ENCODE peak calls at places on chromosomes 11 and 22, in ten cellular contexts. Q, N, P, B, L, K, V, F, Z and C are unnamed samples.

GRCh38 chr11:94020777-94021615 is at the start of gene HEPHL1:
- DNase-seq in B (no peak), K (no peak), V (peak), P (no peak), N (no peak), F (peak), Q (no peak), Z (no peak), L (no peak), C (no peak)

GRCh38 chr11:13126430-13126829 is 117.3 kb downstream of the RASSF10 start:
- DNase-seq in V (peak), B (no peak), Z (no peak), L (no peak), K (peak), N (no peak), Q (no peak), P (no peak), F (no peak), C (no peak)

GRCh38 chr11:64224891-64225607 is 937 bp downstream of the TRPT1 start:
- DNase-seq in N (no peak), Q (no peak), K (no peak), F (no peak), Z (no peak), L (no peak), V (no peak), P (no peak), B (no peak), C (no peak)

GRCh38 chr11:132561937-132562336 is 970.4 kb downstream of the OPCML start:
- DNase-seq in V (no peak), Q (no peak), P (no peak), N (no peak), K (no peak), B (no peak), L (no peak), Z (no peak), F (no peak), C (no peak)

GRCh38 chr11:135033545-135033944 is 621.5 kb upstream of the B3GAT1 start:
- DNase-seq in P (peak), B (no peak), Q (peak), K (no peak), L (no peak), V (no peak), Z (no peak), F (peak), N (peak), C (no peak)

GRCh38 chr11:108340958-108341357 is 118.1 kb downstream of the ATM start:
- DNase-seq in N (no peak), K (no peak), P (no peak), Z (no peak), F (no peak), L (no peak), Q (peak), B (no peak), V (no peak), C (no peak)

GRCh38 chr11:124920870-124921609 is 2.0 kb downstream of the HEPN1 start:
- DNase-seq in K (peak), F (peak), Z (peak), Q (peak), N (peak), V (peak), B (peak), L (peak), P (peak), C (peak)

GRCh38 chr11:94674005-94674491 is 94.1 kb upstream of the AMOTL1 start:
- DNase-seq in Z (no peak), K (no peak), Q (no peak), V (no peak), B (no peak), L (no peak), F (no peak), P (no peak), N (no peak), C (peak)

GRCh38 chr11:35088676-35089075 is 50.3 kb upstream of the CD44 start:
- DNase-seq in N (no peak), L (no peak), V (peak), F (no peak), Z (no peak), K (no peak), B (no peak), P (no peak), Q (no peak), C (no peak)

DNA sequence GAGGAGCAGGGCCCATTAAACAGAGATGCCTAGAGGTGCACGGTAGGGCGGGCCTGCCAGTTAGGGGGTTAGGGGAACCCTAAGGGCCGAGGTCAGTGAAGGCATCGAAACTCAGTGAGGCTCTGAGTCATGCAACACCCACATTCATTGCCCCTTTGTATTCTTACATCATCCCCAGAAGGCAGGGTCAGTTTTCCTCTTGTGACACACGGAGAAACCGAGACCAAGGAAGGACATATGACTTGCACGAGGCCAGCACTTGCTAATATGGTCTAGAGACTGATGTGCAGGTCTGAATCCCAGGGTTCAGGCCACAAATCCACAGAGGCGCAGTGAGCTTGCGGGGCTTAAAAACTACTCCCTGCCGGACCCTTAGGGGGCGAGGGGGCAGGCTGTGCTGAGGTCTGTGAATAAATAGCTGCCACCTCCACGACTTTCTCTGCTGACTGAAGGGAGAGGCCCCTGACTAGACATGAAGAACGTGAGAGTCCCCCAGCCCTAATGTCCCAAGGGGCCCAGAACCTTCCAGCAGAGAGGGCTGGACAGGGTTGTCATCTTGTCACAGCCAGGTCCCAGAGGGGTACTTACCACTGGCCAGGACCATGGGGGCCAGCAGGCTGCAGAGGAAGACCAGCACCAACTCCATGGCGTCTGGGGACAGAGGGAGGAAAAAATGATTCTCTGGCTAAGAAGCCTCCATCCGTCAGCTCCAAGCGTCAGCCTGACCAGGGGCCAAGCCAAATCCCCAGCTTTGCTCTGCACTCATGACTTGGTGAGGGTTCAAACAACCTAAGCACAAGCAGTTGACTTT is 17.8 kb upstream of the FXYD2 start:
- DNase-seq in K (peak), N (no peak), F (no peak), Z (peak), Q (no peak), P (no peak), V (no peak), L (no peak), B (no peak), C (peak)
- TF ChIP-seq CTCF in K (no peak), N (no peak), F (no peak), Z (no peak), Q (no peak), P (no peak), V (no peak), L (no peak), B (no peak), C (no peak)

DNA sequence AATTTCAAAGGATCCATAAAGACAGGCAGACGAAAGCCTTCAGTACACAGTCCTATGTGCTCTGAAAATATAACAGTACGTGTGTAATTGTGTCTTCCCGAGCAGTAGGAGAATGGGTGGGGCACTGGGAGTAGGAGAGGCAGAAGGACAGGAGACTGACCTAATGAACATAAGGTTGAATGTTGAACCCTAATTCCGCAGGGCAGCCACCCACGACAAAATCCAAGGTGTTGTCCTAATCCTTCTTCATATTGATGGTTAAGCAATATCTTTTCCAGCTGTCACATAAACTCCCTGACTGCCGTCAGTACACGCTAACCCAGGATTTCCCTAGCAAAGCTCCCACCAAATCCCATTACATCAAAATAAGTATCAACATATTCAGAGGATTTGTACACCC is 34.5 kb downstream of the SPATA19 start:
- DNase-seq in V (no peak), K (no peak), P (no peak), B (no peak), Z (no peak), N (no peak), Q (no peak), F (no peak), L (no peak), C (no peak)
- TF ChIP-seq CTCF in V (no peak), K (no peak), P (no peak), B (no peak), Z (no peak), N (no peak), Q (no peak), F (no peak), L (no peak), C (no peak)

DNA sequence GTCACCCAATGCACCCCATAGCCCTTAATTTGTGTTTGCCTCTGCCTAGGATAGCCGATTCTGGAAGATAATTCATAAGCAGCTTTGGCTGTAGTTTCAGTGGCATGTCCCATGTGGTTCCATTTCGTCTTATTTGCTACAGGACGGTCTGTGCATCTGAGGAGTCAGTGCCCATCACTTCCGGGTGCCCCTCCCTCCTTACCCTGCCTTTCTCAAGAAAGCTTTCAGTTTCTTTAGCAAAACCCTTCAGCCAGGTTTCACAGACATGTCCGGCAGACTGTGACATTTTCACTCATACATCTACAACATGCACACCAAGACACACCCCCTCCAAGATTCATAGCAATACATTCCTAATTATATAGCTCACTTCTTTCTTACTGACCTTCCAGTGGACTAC is 14.3 kb downstream of the TP53AIP1 start:
- DNase-seq in K (no peak), L (no peak), Q (no peak), B (peak), Z (no peak), N (no peak), P (no peak), V (peak), F (no peak), C (no peak)
- TF ChIP-seq CTCF in K (no peak), L (no peak), Q (no peak), B (no peak), Z (no peak), N (no peak), P (no peak), V (no peak), F (no peak), C (no peak)

DNA sequence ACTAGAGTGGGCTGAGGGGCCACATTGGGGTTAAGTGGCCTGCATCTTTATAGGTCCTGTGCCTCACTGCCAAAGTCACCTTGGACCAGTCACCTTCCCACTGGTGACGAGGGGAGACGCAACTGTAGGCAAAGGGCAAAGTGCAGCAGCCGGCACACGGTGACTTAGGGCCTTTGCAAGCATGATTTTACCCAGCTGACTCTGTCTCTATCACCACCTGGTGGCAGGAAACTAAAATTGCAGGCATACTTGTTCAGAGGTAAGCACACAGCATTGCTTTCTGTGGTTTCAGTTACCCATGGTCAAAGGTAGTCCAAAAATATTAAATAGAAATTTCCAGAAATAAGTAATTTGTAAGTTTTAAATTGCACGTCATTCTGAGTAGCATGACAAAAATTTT is 1164.4 kb downstream of the BRD1 start:
- DNase-seq in K (no peak), N (no peak), F (no peak), B (peak), P (no peak), Z (no peak), Q (no peak), V (no peak), L (no peak), C (no peak)
- TF ChIP-seq CTCF in K (no peak), N (peak), F (peak), B (peak), P (peak), Z (no peak), Q (peak), V (no peak), L (no peak), C (peak)

DNA sequence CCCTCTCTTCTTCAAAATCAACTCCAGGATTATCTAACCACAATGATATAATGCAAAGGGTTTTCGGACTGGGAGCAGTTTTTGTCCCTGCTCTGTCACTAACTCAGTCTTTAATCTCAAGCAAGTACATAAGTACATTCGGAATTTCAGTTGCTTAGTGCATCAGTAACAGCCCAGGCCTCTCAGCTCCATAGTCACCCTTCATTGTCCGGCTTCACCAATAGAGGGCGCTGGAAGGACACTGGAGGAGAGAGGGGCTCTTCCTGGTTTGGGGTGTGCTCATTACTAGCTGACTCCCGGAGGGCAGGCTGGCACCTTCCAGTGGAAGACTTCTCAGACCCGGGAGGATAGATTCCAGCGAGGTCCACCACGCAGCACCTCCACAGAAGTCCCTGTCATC is 90.4 kb upstream of the PDGFD start:
- DNase-seq in K (peak), N (peak), Z (no peak), L (peak), P (peak), B (peak), V (no peak), Q (peak), F (peak), C (no peak)
- TF ChIP-seq CTCF in K (no peak), N (peak), Z (no peak), L (peak), P (peak), B (peak), V (peak), Q (peak), F (peak), C (peak)

GRCh38 chr11:59262419-59262818 is 49.7 kb upstream of the MPEG1 start:
- DNase-seq in B (no peak), N (no peak), Q (no peak), L (no peak), Z (no peak), F (no peak), K (no peak), P (no peak), V (no peak), C (no peak)

GRCh38 chr11:59261150-59261549 is 48.4 kb upstream of the MPEG1 start:
- DNase-seq in L (no peak), K (no peak), P (no peak), Q (no peak), B (no peak), Z (no peak), F (no peak), N (no peak), V (no peak), C (no peak)

GRCh38 chr11:59264736-59265135 is 52.0 kb upstream of the MPEG1 start:
- DNase-seq in Z (no peak), Q (no peak), N (no peak), L (no peak), P (no peak), F (no peak), K (no peak), V (no peak), B (no peak), C (no peak)

GRCh38 chr11:59265735-59266134 is 53.0 kb upstream of the MPEG1 start:
- DNase-seq in V (no peak), L (no peak), B (no peak), Q (no peak), F (no peak), Z (no peak), K (no peak), P (no peak), N (no peak), C (no peak)

DNA sequence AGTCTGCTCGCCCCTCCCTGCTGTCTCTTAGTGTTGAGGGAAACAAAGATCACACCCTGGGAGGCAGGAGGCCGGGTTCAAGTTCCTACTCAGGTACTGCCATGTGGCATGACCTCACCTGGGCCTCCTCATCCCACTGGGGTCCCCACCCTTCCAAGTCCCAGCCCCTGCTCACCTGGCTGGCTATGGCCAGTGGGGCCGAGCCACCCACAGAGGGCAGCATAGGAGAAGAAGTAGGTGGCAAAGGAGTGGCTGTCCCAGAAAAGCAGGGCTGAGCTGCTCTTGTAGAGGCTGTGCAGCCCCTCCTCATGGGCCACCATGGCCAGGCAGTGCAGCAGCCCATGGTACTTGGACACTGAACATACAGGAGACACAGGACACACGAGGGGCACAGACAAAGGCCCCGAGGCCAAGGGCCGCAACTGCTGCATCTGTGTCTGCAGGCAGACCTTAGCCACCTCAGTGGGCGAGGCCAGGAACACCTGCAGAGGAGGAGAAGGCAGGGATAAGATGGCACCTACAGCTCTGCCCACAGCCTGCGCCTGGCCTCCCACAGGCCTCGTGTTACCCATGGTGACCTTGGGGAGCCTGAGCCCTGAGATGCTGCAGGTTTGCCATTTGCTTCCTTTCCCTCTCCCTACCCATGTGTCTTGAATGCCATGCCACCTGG is 50.6 kb upstream of the MPEG1 start:
- DNase-seq in F (peak), Q (peak), K (peak), V (no peak), Z (no peak), N (peak), P (peak), L (peak), B (peak), C (no peak)
- TF ChIP-seq CTCF in F (no peak), Q (peak), K (no peak), V (no peak), Z (no peak), N (no peak), P (no peak), L (peak), B (no peak), C (no peak)

DNA sequence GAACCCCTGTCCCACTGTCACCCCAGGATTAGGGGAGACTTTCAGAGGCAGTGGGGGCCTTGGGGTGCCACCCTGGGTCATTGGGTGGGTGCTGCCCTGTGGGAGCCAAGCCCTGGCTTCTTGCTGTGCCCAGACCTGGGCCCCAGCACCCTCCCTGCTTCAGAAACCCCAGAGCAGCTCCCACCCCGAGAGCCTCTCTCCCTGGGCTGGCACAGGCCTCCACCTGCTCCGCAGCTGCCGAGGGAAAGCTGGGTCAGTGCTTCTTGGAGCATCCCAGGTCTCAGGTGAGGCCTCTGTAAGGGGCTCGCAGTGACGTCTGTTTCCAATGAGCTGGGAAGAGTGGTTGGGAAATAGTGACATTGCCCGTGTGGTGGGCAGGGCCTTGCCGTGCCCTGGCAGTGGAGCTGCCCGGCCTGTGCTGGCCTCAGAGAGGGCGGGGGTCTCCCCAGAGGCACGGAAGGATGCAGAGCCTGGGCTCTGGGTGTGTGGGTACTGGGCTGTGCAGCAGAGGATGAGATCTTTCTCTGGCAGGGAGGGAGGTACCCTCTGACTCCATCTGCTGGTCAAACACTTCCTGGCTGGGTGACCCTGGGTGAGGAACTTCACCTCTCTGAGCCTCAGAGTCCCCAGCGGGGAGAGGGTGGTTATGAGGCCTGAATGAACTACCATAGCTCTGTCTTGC is 23.0 kb downstream of the C22orf23 start:
- DNase-seq in F (peak), K (no peak), P (no peak), Z (peak), N (no peak), Q (no peak), L (peak), B (peak), V (peak), C (no peak)
- TF ChIP-seq CTCF in F (no peak), K (no peak), P (peak), Z (peak), N (peak), Q (peak), L (peak), B (peak), V (peak), C (peak)

DNA sequence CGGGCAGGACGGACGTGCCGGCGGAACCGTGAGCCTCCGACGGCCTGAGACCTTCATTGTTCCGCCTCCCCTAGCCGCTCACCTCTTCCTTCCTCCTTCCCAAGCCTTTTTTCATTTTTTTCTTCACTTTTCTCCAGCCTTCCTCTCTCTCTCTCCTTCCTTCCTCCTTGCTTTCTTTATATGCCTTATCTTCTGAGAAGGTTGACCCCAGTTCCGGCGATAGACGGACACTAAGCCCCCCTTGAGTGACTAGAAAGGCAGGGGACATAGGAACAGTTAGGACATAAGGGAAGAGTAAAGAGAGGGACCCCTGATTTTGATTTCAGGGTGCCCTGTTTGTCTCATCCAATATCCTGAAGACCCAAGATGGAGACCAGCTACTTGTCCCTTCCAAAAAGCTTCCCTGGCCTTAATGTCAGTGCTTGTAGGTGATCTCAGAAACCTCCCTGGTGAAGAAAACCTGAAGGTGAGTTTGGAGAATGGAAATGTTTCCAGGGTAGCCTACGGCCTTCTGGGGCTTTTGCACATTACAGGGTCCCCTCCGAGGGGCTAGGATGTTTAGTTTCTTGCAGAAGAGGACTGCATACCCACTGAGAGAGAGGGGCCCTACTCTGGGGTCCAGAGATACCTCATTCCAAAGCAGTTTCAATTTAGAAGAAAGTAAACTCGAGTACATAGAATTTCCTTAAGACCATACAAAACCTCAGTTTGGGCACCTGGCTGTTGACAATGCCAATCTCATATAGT is 3.5 kb downstream of the ADM start:
- DNase-seq in N (no peak), Q (no peak), V (peak), L (no peak), B (no peak), K (no peak), Z (no peak), P (no peak), F (no peak), C (no peak)
- TF ChIP-seq CTCF in N (no peak), Q (no peak), V (no peak), L (peak), B (no peak), K (no peak), Z (no peak), P (no peak), F (no peak), C (no peak)

GRCh38 chr11:17300372-17300771 is 23.8 kb downstream of the NUCB2 start:
- DNase-seq in L (no peak), Z (no peak), B (no peak), K (no peak), F (no peak), N (no peak), P (no peak), V (no peak), Q (no peak), C (no peak)
- TF ChIP-seq CTCF in L (no peak), Z (no peak), B (no peak), K (no peak), F (no peak), N (no peak), P (no peak), V (no peak), Q (no peak), C (no peak)